ENCODE peak calls at places on chromosomes 12 and 14, in seven cellular contexts. F is cardiac fibroblast, M is pancreas, G is GM06990, K is AG10803, A is upper lobe of right lung, L is vagina. T is an unnamed sample.

GRCh38 chr14:100168515-100168914 is 9.1 kb upstream of the DEGS2 start:
- DNase-seq in F (no peak), M (no peak), G (no peak), K (no peak), A (no peak), L (no peak), T (no peak)

GRCh38 chr12:8648598-8649205 is 13.9 kb downstream of the MFAP5 start:
- DNase-seq in F (no peak), M (no peak), G (peak; percentile 76), K (no peak), A (no peak), L (no peak), T (no peak)

GRCh38 chr14:95818581-95818980 is 58.1 kb upstream of the TUNAR start:
- DNase-seq in F (no peak), M (no peak), G (no peak), K (no peak), A (no peak), L (peak; percentile 40), T (no peak)

GRCh38 chr14:105064721-105065143 is 498 bp downstream of the GPR132 start:
- DNase-seq in F (peak; percentile 10), M (no peak), G (peak; percentile 67), K (no peak), A (peak; percentile 69), L (no peak), T (no peak)

GRCh38 chr12:40099423-40099853 is 6.4 kb downstream of the SLC2A13 start:
- DNase-seq in F (no peak), M (peak; percentile 23), G (no peak), K (no peak), A (no peak), L (no peak), T (no peak)

GRCh38 chr12:122293081-122293480 is 26.8 kb upstream of the VPS33A start:
- DNase-seq in F (no peak), M (no peak), G (peak; percentile 14), K (no peak), A (no peak), L (no peak), T (no peak)

GRCh38 chr14:105087963-105088811 is 23.0 kb upstream of the GPR132 start:
- DNase-seq in F (peak; percentile 68), M (peak; percentile 61), G (no peak), K (peak; percentile 67), A (peak; percentile 84), L (no peak), T (no peak)

GRCh38 chr12:11486623-11487444 is 91.5 kb upstream of the PRB2 start:
- DNase-seq in F (peak; percentile 93), M (peak; percentile 76), G (peak; percentile 40), K (peak; percentile 85), A (peak; percentile 77), L (no peak), T (peak; percentile 61)

GRCh38 chr12:85568395-85569103 is 267.7 kb downstream of the RASSF9 start:
- DNase-seq in F (no peak), M (peak; percentile 15), G (no peak), K (no peak), A (no peak), L (no peak), T (no peak)

GRCh38 chr14:76870146-76870545 is 43.9 kb downstream of the LRRC74A start:
- DNase-seq in F (peak; percentile 8), M (no peak), G (no peak), K (no peak), A (no peak), L (no peak), T (no peak)

GRCh38 chr12:112524676-112525425 is 106.1 kb downstream of the PTPN11 start:
- DNase-seq in F (peak; percentile 50), M (no peak), G (no peak), K (peak; percentile 7), A (no peak), L (no peak), T (no peak)

GRCh38 chr12:104687823-104688573 is 231.2 kb downstream of the CHST11 start:
- DNase-seq in F (no peak), M (no peak), G (no peak), K (no peak), A (no peak), L (no peak), T (no peak)

GRCh38 chr14:88025350-88025749 is 20.4 kb downstream of the GPR65 start:
- DNase-seq in F (no peak), M (no peak), G (no peak), K (no peak), A (no peak), L (no peak), T (no peak)
- H3K4me3 ChIP-seq in F (no peak overlapping the region), M (no peak overlapping the region), G (no peak overlapping the region), K (no peak overlapping the region), A (no peak overlapping the region), L (no peak overlapping the region), T (no peak overlapping the region)

GRCh38 chr12:2805146-2805525 is 7.3 kb upstream of the ITFG2 start:
- DNase-seq in F (no peak), M (no peak), G (no peak), K (peak; percentile 59), A (no peak), L (no peak), T (no peak)
- H3K4me3 ChIP-seq in F (no peak overlapping the region), M (no peak overlapping the region), G (no peak overlapping the region), K (no peak overlapping the region), A (no peak overlapping the region), L (no peak overlapping the region), T (no peak overlapping the region)

GRCh38 chr12:108911915-108912314 is 32.0 kb downstream of the DAO start:
- DNase-seq in F (no peak), M (no peak), G (no peak), K (no peak), A (no peak), L (no peak), T (no peak)
- H3K4me3 ChIP-seq in F (no peak overlapping the region), M (no peak overlapping the region), G (no peak overlapping the region), K (no peak overlapping the region), A (no peak overlapping the region), L (no peak overlapping the region), T (no peak overlapping the region)

GRCh38 chr14:78566859-78567172 is 396.6 kb downstream of the NRXN3 start:
- DNase-seq in F (no peak), M (no peak), G (no peak), K (no peak), A (no peak), L (no peak), T (no peak)

GRCh38 chr14:78567343-78567742 is 397.2 kb downstream of the NRXN3 start:
- DNase-seq in F (no peak), M (no peak), G (no peak), K (peak; percentile 46), A (no peak), L (no peak), T (no peak)

GRCh38 chr14:78566017-78566858 is 396.1 kb downstream of the NRXN3 start:
- DNase-seq in F (peak; percentile 74), M (peak; percentile 81), G (peak; percentile 36), K (peak; percentile 68), A (peak; percentile 74), L (no peak), T (peak; percentile 88)
- H3K4me3 ChIP-seq in F (peak overlapping the region; percentile 41), M (no peak overlapping the region), G (no peak overlapping the region), K (peak overlapping the region; percentile 48), A (peak overlapping the region; percentile 36), L (peak overlapping the region; percentile 28), T (peak overlapping the region; percentile 51)

T was measured in dorsolateral prefrontal cortex.